ENCODE peak calls at places on chromosomes 16 and 17, in ten cellular contexts. X is IMR-90, W is GM23248, Y is adipocyte, B is cardiac muscle cell, A is tibial nerve, Q is ovary, C is PC-3, J is thoracic aorta, Z is upper lobe of right lung. P is an unnamed sample. For H3K9me3, the result is how much of the 10 kb centered on the place peaks cover.

GRCh38 chr16:83952587-83952939 is 477 bp upstream of the OSGIN1 start:
- DNase-seq in X (no peak), W (no peak), Y (no peak), B (no peak), A (no peak), Q (no peak), C (peak), J (no peak), Z (no peak), P (peak)

GRCh38 chr17:80071116-80071980 is 30.0 kb upstream of the GAA start:
- DNase-seq in X (peak), W (peak), Y (no peak), B (peak), A (peak), Q (peak), C (no peak), J (peak), Z (no peak), P (peak)

GRCh38 chr16:11597737-11598136 is 11.0 kb upstream of the LITAF start:
- DNase-seq in X (no peak), W (no peak), Y (no peak), B (peak), A (no peak), Q (no peak), C (no peak), J (no peak), Z (peak), P (no peak)

GRCh38 chr16:50616883-50617629 is 64.1 kb downstream of the SNX20 start:
- DNase-seq in X (no peak), W (no peak), Y (no peak), B (no peak), A (no peak), Q (no peak), C (no peak), J (no peak), Z (no peak), P (peak)

GRCh38 chr17:79746955-79747507 is 16.3 kb downstream of the ENPP7 start:
- DNase-seq in X (no peak), W (peak), Y (no peak), B (peak), A (no peak), Q (no peak), C (no peak), J (no peak), Z (no peak), P (no peak)

GRCh38 chr16:3696425-3697218 is 20.7 kb downstream of the TRAP1 start:
- DNase-seq in X (peak), W (peak), Y (peak), B (peak), A (no peak), Q (no peak), C (peak), J (no peak), Z (no peak), P (peak)

GRCh38 chr17:78278139-78278741 is 46.8 kb downstream of the TMEM235 start:
- DNase-seq in X (no peak), W (no peak), Y (no peak), B (no peak), A (no peak), Q (no peak), C (no peak), J (no peak), Z (no peak), P (no peak)

GRCh38 chr16:11219188-11219587 is 36.8 kb downstream of the SOCS1 start:
- DNase-seq in X (no peak), W (no peak), Y (no peak), B (peak), A (no peak), Q (no peak), C (no peak), J (no peak), Z (no peak), P (no peak)

GRCh38 chr17:43020789-43021738 is 1.1 kb downstream of the VAT1 start:
- DNase-seq in X (peak), W (peak), Y (peak), B (peak), A (peak), Q (peak), C (peak), J (no peak), Z (peak), P (peak)

GRCh38 chr16:35751191-35751941 is 2292.0 kb downstream of the TP53TG3F start:
- DNase-seq in X (no peak), W (no peak), Y (no peak), B (no peak), A (no peak), Q (no peak), C (no peak), J (no peak), Z (no peak), P (no peak)
- H3K9me3 ChIP-seq in X (half or more), W (under half), Y (under half), B (under half), A (under half), Q (under half), C (under half), J (under half), Z (under half), P (under half)

DNA sequence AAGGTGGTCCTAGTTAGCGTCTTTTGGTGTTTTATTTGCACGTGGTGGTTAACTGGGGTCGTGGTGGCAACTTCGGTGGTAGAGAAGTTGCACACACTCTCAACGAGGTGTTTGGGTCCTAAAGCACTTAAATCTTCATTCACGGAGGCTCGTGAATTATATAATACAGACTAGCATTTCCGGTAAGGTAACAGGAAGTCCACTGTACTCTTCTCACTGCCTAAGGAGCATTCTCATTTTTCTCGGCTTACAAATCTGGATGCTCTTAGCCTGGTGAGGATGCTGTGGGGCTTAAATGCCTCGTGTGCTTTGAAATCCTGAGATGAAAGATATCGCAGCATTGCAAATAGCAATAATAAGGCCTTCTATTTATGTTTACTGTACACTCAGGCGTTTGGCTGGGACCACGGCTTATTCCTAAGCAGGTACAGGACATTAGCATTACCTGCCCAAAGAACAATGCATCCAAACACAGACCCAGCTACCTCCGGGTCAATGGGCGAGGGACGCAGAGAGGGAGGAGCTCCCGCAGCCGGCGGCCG is 974 bp downstream of the DNAJA2 start:
- DNase-seq in X (peak), W (peak), Y (peak), B (peak), A (no peak), Q (no peak), C (peak), J (no peak), Z (no peak), P (no peak)
- H3K4me3 ChIP-seq in X (peak), W (peak), Y (peak), B (peak), A (peak), Q (peak), C (peak), J (peak), Z (peak), P (peak)

GRCh38 chr17:52546990-52547389 is 388.5 kb upstream of the CA10 start:
- DNase-seq in X (no peak), W (no peak), Y (no peak), B (no peak), A (no peak), Q (no peak), C (no peak), J (no peak), Z (no peak), P (no peak)
- H3K9me3 ChIP-seq in X (under half), W (under half), Y (under half), B (under half), A (under half), Q (under half), C (under half), J (under half), Z (under half), P (under half)

GRCh38 chr17:50931003-50931878 is 65.1 kb upstream of the TOB1 start:
- DNase-seq in X (peak), W (peak), Y (peak), B (peak), A (peak), Q (peak), C (peak), J (peak), Z (peak), P (peak)
- H3K4me3 ChIP-seq in X (peak), W (peak), Y (peak), B (peak), A (peak), Q (peak), C (peak), J (peak), Z (peak), P (peak)

DNA sequence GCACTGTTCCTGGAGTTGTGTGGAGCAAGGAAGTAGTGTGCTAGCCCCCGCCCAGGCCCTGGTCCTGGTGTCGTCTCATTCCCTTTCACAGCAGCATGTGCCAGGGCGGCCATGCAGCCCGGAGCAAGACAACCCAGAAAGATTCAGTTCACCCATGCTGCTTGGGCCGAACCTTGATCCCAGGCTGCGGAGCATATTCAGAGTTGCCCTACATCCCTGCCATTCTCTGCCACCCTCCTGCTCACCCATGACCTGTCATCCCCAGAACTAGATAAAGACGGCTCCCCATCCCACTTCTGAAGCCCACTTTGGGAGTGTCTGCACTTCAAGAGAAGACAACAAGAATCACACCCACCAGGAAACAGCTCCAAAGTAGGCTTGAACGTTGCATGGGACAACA is 2452.5 kb downstream of the TP53TG3F start:
- DNase-seq in X (no peak), W (no peak), Y (no peak), B (no peak), A (no peak), Q (no peak), C (no peak), J (no peak), Z (no peak), P (no peak)
- H3K9me3 ChIP-seq in X (under half), W (under half), Y (under half), B (under half), A (under half), Q (under half), C (under half), J (under half), Z (under half), P (under half)

GRCh38 chr17:38747385-38748328 is 479 bp downstream of the PCGF2 start:
- DNase-seq in X (no peak), W (peak), Y (peak), B (peak), A (no peak), Q (peak), C (no peak), J (no peak), Z (peak), P (peak)

GRCh38 chr17:38746004-38746892 is 1.9 kb downstream of the PCGF2 start:
- DNase-seq in X (no peak), W (no peak), Y (no peak), B (no peak), A (no peak), Q (peak), C (no peak), J (no peak), Z (no peak), P (no peak)

GRCh38 chr17:38743556-38744171 is 4.5 kb downstream of the PCGF2 start:
- DNase-seq in X (no peak), W (no peak), Y (no peak), B (no peak), A (no peak), Q (peak), C (no peak), J (no peak), Z (peak), P (no peak)

GRCh38 chr17:38746893-38747384 is 1.2 kb downstream of the PCGF2 start:
- DNase-seq in X (no peak), W (peak), Y (peak), B (no peak), A (no peak), Q (no peak), C (no peak), J (no peak), Z (no peak), P (no peak)

DNA sequence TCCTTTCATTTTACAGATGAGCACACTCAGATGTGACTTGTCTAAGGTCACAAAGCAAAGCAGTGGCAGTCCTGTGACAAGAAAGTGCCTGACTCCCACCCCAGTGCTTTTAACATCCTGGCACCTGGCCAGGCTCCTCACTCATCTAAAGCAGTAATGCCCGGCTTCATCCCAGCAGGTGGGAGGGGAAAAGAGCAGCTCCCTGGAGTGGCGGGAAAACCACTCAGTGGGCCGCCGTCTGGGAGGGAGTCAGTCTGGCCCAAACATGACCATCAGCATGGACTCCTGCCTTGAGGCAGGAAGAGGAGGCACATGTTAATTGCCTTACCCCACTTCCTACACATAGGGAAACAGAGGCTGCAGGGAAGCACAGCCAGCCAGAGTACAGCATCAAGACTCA is 2.6 kb downstream of the PCGF2 start:
- DNase-seq in X (no peak), W (peak), Y (no peak), B (no peak), A (no peak), Q (peak), C (no peak), J (no peak), Z (no peak), P (no peak)
- H3K4me3 ChIP-seq in X (no peak), W (no peak), Y (no peak), B (no peak), A (no peak), Q (no peak), C (no peak), J (no peak), Z (no peak), P (no peak)

GRCh38 chr16:17053536-17054160 is 417.1 kb downstream of the XYLT1 start:
- DNase-seq in X (no peak), W (no peak), Y (no peak), B (no peak), A (no peak), Q (no peak), C (no peak), J (no peak), Z (no peak), P (no peak)

GRCh38 chr16:17050468-17050867 is 420.3 kb downstream of the XYLT1 start:
- DNase-seq in X (no peak), W (no peak), Y (no peak), B (no peak), A (no peak), Q (no peak), C (no peak), J (no peak), Z (no peak), P (no peak)
- H3K9me3 ChIP-seq in X (under half), W (under half), Y (under half), B (under half), A (under half), Q (under half), C (under half), J (under half), Z (under half), P (under half)

DNA sequence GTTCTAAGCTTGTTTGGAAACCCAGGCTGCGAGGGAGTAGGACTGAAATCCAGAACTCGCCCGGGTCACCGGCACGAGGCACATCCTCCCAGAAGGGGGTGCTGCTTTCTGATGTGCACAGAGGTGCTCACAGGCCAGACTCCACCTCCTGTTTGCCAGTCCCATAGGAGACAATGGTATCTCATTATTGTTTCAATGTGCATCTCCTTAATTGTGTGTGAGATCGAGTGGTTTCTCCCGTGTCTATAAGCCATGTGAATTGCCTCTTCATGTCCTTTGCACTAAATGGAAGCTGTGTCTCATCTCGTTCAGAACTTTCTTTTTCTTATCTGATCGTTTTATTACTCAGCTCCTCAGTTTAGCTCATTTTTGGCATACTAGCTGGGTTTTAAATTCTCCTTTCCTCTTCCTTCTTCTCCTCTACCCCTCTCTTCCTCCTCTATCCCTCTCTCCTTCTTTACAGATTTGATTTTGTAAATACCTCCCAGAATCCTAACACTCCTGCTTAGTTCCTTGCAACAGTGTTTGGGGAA is 32.1 kb upstream of the PRKCB start:
- DNase-seq in X (peak), W (peak), Y (peak), B (peak), A (no peak), Q (peak), C (peak), J (no peak), Z (peak), P (peak)
- H3K4me3 ChIP-seq in X (no peak), W (no peak), Y (no peak), B (no peak), A (no peak), Q (no peak), C (no peak), J (peak), Z (no peak), P (no peak)

GRCh38 chr16:35691057-35691456 is 2231.6 kb downstream of the TP53TG3F start:
- DNase-seq in X (no peak), W (no peak), Y (no peak), B (no peak), A (no peak), Q (no peak), C (no peak), J (no peak), Z (no peak), P (no peak)
- H3K9me3 ChIP-seq in X (under half), W (under half), Y (under half), B (under half), A (under half), Q (under half), C (under half), J (under half), Z (under half), P (under half)

DNA sequence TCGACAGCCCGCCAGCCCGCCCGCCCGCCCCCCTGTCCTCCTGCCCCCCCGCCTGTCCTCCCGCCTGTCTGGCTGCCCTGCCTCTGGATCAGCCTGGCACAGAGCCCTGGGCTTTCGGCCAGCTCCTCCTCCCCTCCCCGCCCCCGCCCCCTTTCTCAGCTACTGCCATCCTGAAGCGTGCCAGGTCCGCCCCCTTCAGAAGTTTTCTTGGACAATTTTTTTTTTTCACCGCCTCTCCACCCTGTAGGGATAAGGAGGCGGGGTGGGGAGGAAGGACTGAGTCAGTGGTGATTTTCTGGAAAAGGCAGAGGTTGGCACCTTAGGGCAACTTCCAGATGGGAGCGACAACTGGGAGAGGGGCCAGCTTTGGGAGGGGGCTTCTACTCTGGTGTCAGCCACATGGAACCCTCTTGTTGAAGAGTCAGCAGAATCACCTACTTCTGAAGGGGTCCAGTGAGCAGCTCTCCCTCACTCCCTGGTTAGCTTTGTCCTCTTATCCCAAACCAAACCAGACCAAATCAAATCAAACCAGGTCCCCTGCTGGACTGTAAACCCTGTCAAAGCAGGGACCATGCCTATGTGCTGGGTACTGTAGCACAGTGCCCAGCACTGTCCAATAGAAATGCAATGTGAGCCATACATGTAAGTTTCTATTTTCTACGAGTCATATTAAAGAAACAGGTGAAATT is 19.7 kb downstream of the IGF2BP1 start:
- DNase-seq in X (peak), W (peak), Y (peak), B (peak), A (no peak), Q (no peak), C (peak), J (no peak), Z (peak), P (peak)
- H3K4me3 ChIP-seq in X (no peak), W (no peak), Y (no peak), B (no peak), A (no peak), Q (no peak), C (peak), J (no peak), Z (no peak), P (no peak)

P was measured in MG63.